ENCODE peak calls at places on chromosome 21, in eight cellular contexts. R is GM06990; D is activated CD4-positive, alpha-beta T cell treated with anti-CD3 and anti-CD28 coated beads, Interleukin-2, amount 50 U/mL, for 48 hours; I is MG63; B is substantia nigra; Y is anterior cingulate cortex; L is epithelial cell of esophagus; P is H9. M is an unnamed sample.

GRCh38 chr21:35222541-35222941 is 173.4 kb upstream of the RUNX1 start:
- DNase-seq in R (peak), D (peak), I (no peak), B (no peak), Y (no peak), L (no peak), P (no peak), M (no peak)

GRCh38 chr21:44892536-44893277 is 19.2 kb upstream of the PTTG1IP start:
- DNase-seq in R (peak), D (peak), I (peak), B (no peak), Y (peak), L (peak), P (peak), M (peak)

GRCh38 chr21:44916965-44917364 is 3.7 kb downstream of the ITGB2 start:
- DNase-seq in R (no peak), D (no peak), I (no peak), B (no peak), Y (no peak), L (peak), P (no peak), M (no peak)

GRCh38 chr21:17730782-17731181 is 88.4 kb downstream of the C21orf91 start:
- DNase-seq in R (no peak), D (no peak), I (no peak), B (no peak), Y (no peak), L (peak), P (no peak), M (no peak)

GRCh38 chr21:26041441-26042180 is 129.0 kb downstream of the APP start:
- DNase-seq in R (no peak), D (no peak), I (peak), B (no peak), Y (no peak), L (peak), P (no peak), M (no peak)

GRCh38 chr21:42461185-42461520 is 34.9 kb downstream of the RSPH1 start:
- DNase-seq in R (no peak), D (no peak), I (no peak), B (no peak), Y (no peak), L (no peak), P (no peak), M (no peak)

GRCh38 chr21:35686156-35686555 is 374.2 kb downstream of the SETD4 start:
- DNase-seq in R (no peak), D (no peak), I (no peak), B (no peak), Y (no peak), L (no peak), P (no peak), M (no peak)

GRCh38 chr21:27424601-27425000 is 457.7 kb upstream of the ADAMTS5 start:
- DNase-seq in R (no peak), D (no peak), I (no peak), B (no peak), Y (no peak), L (peak), P (no peak), M (no peak)

GRCh38 chr21:20802631-20803260 is 195.5 kb upstream of the NCAM2 start:
- DNase-seq in R (no peak), D (no peak), I (no peak), B (no peak), Y (peak), L (no peak), P (no peak), M (no peak)

GRCh38 chr21:29316029-29316742 is 17.5 kb downstream of the BACH1 start:
- DNase-seq in R (no peak), D (no peak), I (no peak), B (no peak), Y (no peak), L (no peak), P (no peak), M (no peak)

GRCh38 chr21:43618940-43619339 is 40.3 kb downstream of the HSF2BP start:
- DNase-seq in R (no peak), D (no peak), I (no peak), B (no peak), Y (no peak), L (no peak), P (no peak), M (no peak)

GRCh38 chr21:14630556-14631069 is 84.5 kb upstream of the SAMSN1 start:
- DNase-seq in R (peak), D (no peak), I (no peak), B (no peak), Y (no peak), L (no peak), P (no peak), M (no peak)

GRCh38 chr21:45427331-45428271 is 22.6 kb downstream of the COL18A1 start:
- DNase-seq in R (no peak), D (no peak), I (peak), B (no peak), Y (no peak), L (peak), P (peak), M (no peak)

GRCh38 chr21:35635261-35635660 is 425.1 kb downstream of the SETD4 start:
- DNase-seq in R (no peak), D (no peak), I (peak), B (no peak), Y (no peak), L (peak), P (no peak), M (no peak)

GRCh38 chr21:46598563-46599250 is 6.2 kb downstream of the S100B start:
- DNase-seq in R (no peak), D (no peak), I (no peak), B (no peak), Y (no peak), L (no peak), P (no peak), M (no peak)

GRCh38 chr21:32994305-32994704 is 31.4 kb upstream of the OLIG2 start:
- DNase-seq in R (no peak), D (no peak), I (no peak), B (no peak), Y (no peak), L (peak), P (no peak), M (no peak)

GRCh38 chr21:29302340-29302991 is 3.7 kb downstream of the BACH1 start:
- DNase-seq in R (no peak), D (no peak), I (no peak), B (no peak), Y (no peak), L (peak), P (no peak), M (no peak)

GRCh38 chr21:41678016-41678935 is 88.6 kb downstream of the RIPK4 start:
- DNase-seq in R (no peak), D (no peak), I (no peak), B (no peak), Y (no peak), L (peak), P (no peak), M (no peak)

GRCh38 chr21:27700974-27701614 is 734.2 kb upstream of the ADAMTS5 start:
- DNase-seq in R (no peak), D (peak), I (peak), B (peak), Y (peak), L (peak), P (peak), M (peak)

GRCh38 chr21:42460391-42461184 is 35.4 kb downstream of the RSPH1 start:
- DNase-seq in R (peak), D (no peak), I (no peak), B (no peak), Y (no peak), L (no peak), P (peak), M (peak)

GRCh38 chr21:35390013-35390776 is 341.1 kb upstream of the RUNX1 start:
- DNase-seq in R (no peak), D (no peak), I (peak), B (no peak), Y (no peak), L (peak), P (no peak), M (no peak)

GRCh38 chr21:44817914-44818635 is at the start of gene SUMO3:
- DNase-seq in R (peak), D (peak), I (peak), B (peak), Y (peak), L (peak), P (peak), M (peak)

GRCh38 chr21:41171210-41171609 is 3.2 kb downstream of the BACE2 start:
- DNase-seq in R (no peak), D (no peak), I (peak), B (peak), Y (no peak), L (peak), P (no peak), M (no peak)

GRCh38 chr21:35438643-35439404 is 389.7 kb upstream of the RUNX1 start:
- DNase-seq in R (peak), D (peak), I (no peak), B (no peak), Y (no peak), L (peak), P (no peak), M (no peak)

GRCh38 chr21:38853421-38853919 is 47.7 kb downstream of the ETS2 start:
- DNase-seq in R (peak), D (no peak), I (peak), B (no peak), Y (no peak), L (peak), P (no peak), M (no peak)

GRCh38 chr21:33443174-33443573 is 36.6 kb downstream of the TMEM50B start:
- DNase-seq in R (no peak), D (no peak), I (no peak), B (no peak), Y (no peak), L (no peak), P (no peak), M (no peak)

GRCh38 chr21:15121655-15122120 is 56.9 kb upstream of the NRIP1 start:
- DNase-seq in R (no peak), D (no peak), I (peak), B (no peak), Y (peak), L (peak), P (peak), M (no peak)

GRCh38 chr21:29939859-29940245 is at the start of gene GRIK1:
- DNase-seq in R (no peak), D (no peak), I (peak), B (no peak), Y (no peak), L (peak), P (peak), M (no peak)

GRCh38 chr21:36765229-36765628 is 66.3 kb downstream of the SIM2 start:
- DNase-seq in R (no peak), D (no peak), I (no peak), B (no peak), Y (no peak), L (peak), P (no peak), M (no peak)

GRCh38 chr21:41848971-41849580 is 30.1 kb downstream of the PRDM15 start:
- DNase-seq in R (no peak), D (no peak), I (no peak), B (no peak), Y (no peak), L (no peak), P (no peak), M (no peak)

GRCh38 chr21:21730524-21730923 is 732.3 kb downstream of the NCAM2 start:
- DNase-seq in R (no peak), D (no peak), I (no peak), B (no peak), Y (no peak), L (no peak), P (no peak), M (no peak)

GRCh38 chr21:25107708-25108107 is 499.6 kb downstream of the MRPL39 start:
- DNase-seq in R (no peak), D (no peak), I (peak), B (no peak), Y (no peak), L (peak), P (no peak), M (no peak)

GRCh38 chr21:27693376-27693775 is 726.5 kb upstream of the ADAMTS5 start:
- DNase-seq in R (no peak), D (no peak), I (no peak), B (no peak), Y (no peak), L (peak), P (no peak), M (no peak)

GRCh38 chr21:17711896-17712295 is 99.2 kb upstream of the BTG3 start:
- DNase-seq in R (no peak), D (no peak), I (no peak), B (no peak), Y (no peak), L (peak), P (no peak), M (no peak)

GRCh38 chr21:45265721-45266517 is 21.8 kb downstream of the POFUT2 start:
- DNase-seq in R (no peak), D (no peak), I (no peak), B (no peak), Y (no peak), L (no peak), P (peak), M (no peak)

GRCh38 chr21:29299906-29300546 is 1.3 kb downstream of the BACH1 start:
- DNase-seq in R (peak), D (peak), I (peak), B (no peak), Y (peak), L (peak), P (peak), M (no peak)

GRCh38 chr21:41801256-41801655 is 34.4 kb upstream of the RIPK4 start:
- DNase-seq in R (no peak), D (no peak), I (no peak), B (no peak), Y (no peak), L (no peak), P (no peak), M (no peak)

GRCh38 chr21:25871566-25871965 is 136.8 kb downstream of the GABPA start:
- DNase-seq in R (no peak), D (peak), I (no peak), B (no peak), Y (no peak), L (peak), P (peak), M (no peak)

GRCh38 chr21:32370971-32371766 is 21.6 kb downstream of the URB1 start:
- DNase-seq in R (no peak), D (no peak), I (no peak), B (no peak), Y (no peak), L (no peak), P (no peak), M (no peak)